ENCODE peak calls at places on chromosomes 3 and 15, in ten cellular contexts. D is mucosa of descending colon, O is sigmoid colon, A is adipocyte, C is cardiac muscle cell, H is body of pancreas, J is MM.1S, L is A549, K is endodermal cell, W is lower lobe of right lung. G is an unnamed sample.

GRCh38 chr15:70035719-70036077 is 62.0 kb downstream of the TLE3 start:
- DNase-seq in D (no peak), O (peak; percentile 54), A (no peak), C (no peak), H (no peak), J (peak; percentile 64), L (no peak), K (no peak), W (no peak), G (no peak)

GRCh38 chr3:61358364-61358763 is 107.1 kb upstream of the FHIT start:
- DNase-seq in D (peak; percentile 57), O (peak; percentile 90), A (no peak), C (peak; percentile 76), H (peak; percentile 28), J (peak; percentile 67), L (no peak), K (no peak), W (peak; percentile 70), G (no peak)

GRCh38 chr3:4897765-4898453 is 81.3 kb upstream of the BHLHE40 start:
- DNase-seq in D (no peak), O (no peak), A (no peak), C (no peak), H (no peak), J (no peak), L (no peak), K (no peak), W (no peak), G (no peak)

GRCh38 chr3:110738531-110738930 is 333.1 kb upstream of the NECTIN3 start:
- DNase-seq in D (no peak), O (no peak), A (peak; percentile 24), C (no peak), H (no peak), J (no peak), L (no peak), K (no peak), W (no peak), G (no peak)

GRCh38 chr3:187799942-187800637 is 54.8 kb upstream of the BCL6 start:
- DNase-seq in D (no peak), O (no peak), A (no peak), C (no peak), H (no peak), J (peak; percentile 68), L (no peak), K (no peak), W (no peak), G (no peak)

GRCh38 chr3:134353171-134353825 is 20.9 kb downstream of the AMOTL2 start:
- DNase-seq in D (peak; percentile 8), O (peak; percentile 62), A (no peak), C (no peak), H (no peak), J (no peak), L (no peak), K (peak; percentile 67), W (no peak), G (no peak)

GRCh38 chr3:15102256-15102655 is 3.3 kb upstream of the RBSN start:
- DNase-seq in D (peak; percentile 67), O (peak; percentile 95), A (no peak), C (no peak), H (peak; percentile 56), J (no peak), L (no peak), K (no peak), W (peak; percentile 82), G (no peak)

GRCh38 chr3:73490453-73491311 is 134.1 kb downstream of the PDZRN3 start:
- DNase-seq in D (no peak), O (no peak), A (peak; percentile 76), C (peak; percentile 90), H (peak; percentile 55), J (no peak), L (no peak), K (peak; percentile 81), W (peak; percentile 51), G (no peak)

GRCh38 chr15:65130941-65131340 is 2.7 kb downstream of the PDCD7 start:
- DNase-seq in D (no peak), O (no peak), A (no peak), C (no peak), H (no peak), J (no peak), L (no peak), K (peak; percentile 65), W (no peak), G (no peak)

GRCh38 chr3:150410311-150411105 is 2.4 kb downstream of the TSC22D2 start:
- DNase-seq in D (peak; percentile 65), O (peak; percentile 75), A (peak; percentile 56), C (peak; percentile 40), H (peak; percentile 58), J (peak; percentile 60), L (no peak), K (peak; percentile 68), W (peak; percentile 71), G (peak; percentile 25)

GRCh38 chr3:127174715-127175140 is 18.2 kb upstream of the PRR23E start:
- DNase-seq in D (no peak), O (no peak), A (no peak), C (no peak), H (no peak), J (no peak), L (no peak), K (no peak), W (no peak), G (no peak)
- H3K4me1 ChIP-seq in D (no peaks in the 10 kb centered on the region), O (no peaks in the 10 kb centered on the region), A (peaks cover 8% of the 10 kb centered on the region), C (peaks cover 14% of the 10 kb centered on the region), H (no peaks in the 10 kb centered on the region), J (no peaks in the 10 kb centered on the region), L (no peaks in the 10 kb centered on the region), K (no peaks in the 10 kb centered on the region), W (no peaks in the 10 kb centered on the region), G (no peaks in the 10 kb centered on the region)

GRCh38 chr3:190096345-190096744 is 24.4 kb downstream of the P3H2 start:
- DNase-seq in D (no peak), O (no peak), A (no peak), C (no peak), H (no peak), J (no peak), L (no peak), K (no peak), W (no peak), G (no peak)

GRCh38 chr3:190097617-190098016 is 23.1 kb downstream of the P3H2 start:
- DNase-seq in D (no peak), O (no peak), A (no peak), C (peak; percentile 46), H (no peak), J (no peak), L (no peak), K (peak; percentile 71), W (no peak), G (no peak)

GRCh38 chr3:190094201-190094718 is 26.4 kb downstream of the P3H2 start:
- DNase-seq in D (no peak), O (no peak), A (peak; percentile 82), C (no peak), H (no peak), J (no peak), L (no peak), K (no peak), W (no peak), G (no peak)

GRCh38 chr3:190099099-190099498 is 21.6 kb downstream of the P3H2 start:
- DNase-seq in D (no peak), O (no peak), A (peak; percentile 82), C (no peak), H (no peak), J (no peak), L (no peak), K (no peak), W (no peak), G (no peak)

GRCh38 chr3:190097025-190097424 is 23.7 kb downstream of the P3H2 start:
- DNase-seq in D (no peak), O (no peak), A (no peak), C (no peak), H (no peak), J (no peak), L (no peak), K (no peak), W (no peak), G (no peak)
- H3K4me1 ChIP-seq in D (no peaks in the 10 kb centered on the region), O (peaks cover 68% of the 10 kb centered on the region), A (peaks cover 28% of the 10 kb centered on the region), C (peaks cover 54% of the 10 kb centered on the region), H (peaks cover 9% of the 10 kb centered on the region), J (no peaks in the 10 kb centered on the region), L (peaks cover 75% of the 10 kb centered on the region), K (peaks cover 13% of the 10 kb centered on the region), W (peaks cover 6% of the 10 kb centered on the region), G (no peaks in the 10 kb centered on the region)

GRCh38 chr3:197206913-197207312 is 91.5 kb downstream of the DLG1 start:
- DNase-seq in D (no peak), O (no peak), A (no peak), C (no peak), H (no peak), J (no peak), L (no peak), K (no peak), W (no peak), G (no peak)
- H3K4me1 ChIP-seq in D (peaks cover 10% of the 10 kb centered on the region), O (peaks cover 31% of the 10 kb centered on the region), A (peaks cover 5% of the 10 kb centered on the region), C (peaks cover 6% of the 10 kb centered on the region), H (peaks cover 23% of the 10 kb centered on the region), J (no peaks in the 10 kb centered on the region), L (peaks cover 21% of the 10 kb centered on the region), K (no peaks in the 10 kb centered on the region), W (peaks cover 31% of the 10 kb centered on the region), G (peaks cover 16% of the 10 kb centered on the region)

GRCh38 chr15:40768492-40769309 is 1.1 kb upstream of the C15orf62 start:
- DNase-seq in D (peak; percentile 69), O (no peak), A (no peak), C (no peak), H (no peak), J (no peak), L (no peak), K (no peak), W (peak; percentile 45), G (no peak)

GRCh38 chr15:40769310-40770146 is at the start of gene C15orf62:
- DNase-seq in D (peak; percentile 75), O (no peak), A (no peak), C (no peak), H (no peak), J (no peak), L (no peak), K (no peak), W (peak; percentile 74), G (no peak)

GRCh38 chr15:40766194-40766830 is 2.4 kb downstream of the GCHFR start:
- DNase-seq in D (no peak), O (no peak), A (peak; percentile 28), C (no peak), H (no peak), J (no peak), L (no peak), K (no peak), W (peak; percentile 31), G (no peak)

GRCh38 chr15:40766906-40767837 is 2.6 kb upstream of the C15orf62 start:
- DNase-seq in D (no peak), O (no peak), A (no peak), C (no peak), H (no peak), J (no peak), L (no peak), K (peak; percentile 82), W (peak; percentile 39), G (no peak)

DNA sequence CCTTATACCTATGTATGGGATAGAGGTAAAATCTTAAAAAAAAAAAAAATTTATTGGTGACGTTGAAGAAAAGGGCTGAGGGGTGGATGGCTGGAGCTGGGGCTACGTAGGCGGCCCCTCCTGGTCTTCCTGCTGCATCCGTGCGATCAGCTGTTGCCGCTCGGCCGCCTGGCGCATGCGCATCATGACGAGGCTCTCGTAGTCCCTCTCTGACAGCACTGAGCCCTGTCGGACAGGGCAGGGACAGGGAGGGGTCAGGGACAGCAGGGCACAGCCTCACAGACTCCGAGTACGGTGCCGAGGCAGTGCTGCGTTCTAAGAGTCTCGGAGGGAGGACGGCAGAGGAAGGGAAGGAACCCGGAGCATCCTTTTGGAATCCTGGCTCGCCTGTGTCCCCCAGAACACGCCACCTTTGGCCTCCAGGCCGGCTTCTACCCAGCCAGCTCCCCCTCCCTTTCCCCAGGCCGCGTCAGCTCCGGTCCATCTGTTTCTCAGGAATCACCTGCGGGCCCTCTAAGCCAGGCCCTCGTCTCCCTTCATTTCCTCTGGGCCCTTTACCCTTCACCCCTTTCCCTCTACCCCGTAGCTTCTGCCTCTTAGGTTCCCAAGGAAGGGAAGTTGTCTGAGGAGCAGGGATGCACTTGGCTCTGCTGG is 1.8 kb upstream of the C15orf62 start:
- DNase-seq in D (peak; percentile 45), O (no peak), A (no peak), C (no peak), H (no peak), J (no peak), L (no peak), K (no peak), W (peak; percentile 30), G (no peak)
- H3K4me1 ChIP-seq in D (peaks cover 54% of the 10 kb centered on the region), O (peaks cover 42% of the 10 kb centered on the region), A (peaks cover 60% of the 10 kb centered on the region), C (peaks cover 3% of the 10 kb centered on the region), H (peaks cover 30% of the 10 kb centered on the region), J (peaks cover 22% of the 10 kb centered on the region), L (peaks cover 14% of the 10 kb centered on the region), K (peaks cover 8% of the 10 kb centered on the region), W (peaks cover 65% of the 10 kb centered on the region), G (peaks cover 20% of the 10 kb centered on the region)